ENCODE peak calls at places on chromosomes 3 and 15, in four cellular contexts. W is HepG2, L is K562, U is H1. O is an unnamed sample.

GRCh38 chr3:100209948-100210776 is 50.6 kb upstream of the TBC1D23 start:
- DNase-seq in W (peak), L (no peak), U (no peak), O (peak)

GRCh38 chr15:62453356-62453755 is 288.3 kb upstream of the C2CD4B start:
- DNase-seq in W (no peak), L (no peak), U (no peak), O (no peak)

GRCh38 chr3:42799376-42799775 is 4.9 kb downstream of the HIGD1A start:
- DNase-seq in W (no peak), L (no peak), U (no peak), O (no peak)

GRCh38 chr15:79025201-79025600 is 65.4 kb downstream of the RASGRF1 start:
- DNase-seq in W (peak), L (no peak), U (no peak), O (no peak)

GRCh38 chr3:176633511-176633910 is 563.8 kb downstream of the TBL1XR1 start:
- DNase-seq in W (no peak), L (peak), U (no peak), O (no peak)

GRCh38 chr3:72721696-72722381 is 126.4 kb downstream of the SHQ1 start:
- DNase-seq in W (no peak), L (no peak), U (no peak), O (no peak)

GRCh38 chr3:176767385-176767784 is 429.9 kb downstream of the TBL1XR1 start:
- DNase-seq in W (no peak), L (no peak), U (no peak), O (no peak)

GRCh38 chr15:39580630-39581500 is at the start of gene THBS1:
- DNase-seq in W (peak), L (peak), U (peak), O (no peak)

GRCh38 chr15:95948371-95948770 is 382.1 kb upstream of the NR2F2 start:
- DNase-seq in W (no peak), L (no peak), U (no peak), O (no peak)

GRCh38 chr15:64905119-64905831 is 6.4 kb upstream of the ANKDD1A start:
- DNase-seq in W (peak), L (peak), U (peak), O (no peak)

GRCh38 chr3:61872077-61872706 is 310.8 kb downstream of the PTPRG start:
- DNase-seq in W (no peak), L (no peak), U (no peak), O (no peak)

GRCh38 chr3:16124636-16125035 is 49.8 kb upstream of the GALNT15 start:
- DNase-seq in W (no peak), L (no peak), U (no peak), O (no peak)

GRCh38 chr3:168081856-168082255 is 13.9 kb downstream of the GOLIM4 start:
- DNase-seq in W (no peak), L (no peak), U (no peak), O (no peak)

GRCh38 chr15:39539973-39540558 is 40.8 kb upstream of the THBS1 start:
- DNase-seq in W (no peak), L (no peak), U (no peak), O (no peak)

GRCh38 chr3:122021811-122022401 is at the start of gene ILDR1:
- DNase-seq in W (no peak), L (peak), U (peak), O (no peak)

GRCh38 chr3:5275529-5275928 is 88.0 kb downstream of the EDEM1 start:
- DNase-seq in W (no peak), L (no peak), U (no peak), O (no peak)

GRCh38 chr3:133440652-133441051 is 40.8 kb downstream of the BFSP2 start:
- DNase-seq in W (no peak), L (no peak), U (no peak), O (no peak)

GRCh38 chr3:134333522-134334181 is 40.6 kb downstream of the AMOTL2 start:
- DNase-seq in W (peak), L (no peak), U (no peak), O (no peak)

GRCh38 chr3:194573680-194574437 is 59.4 kb downstream of the TMEM44 start:
- DNase-seq in W (peak), L (peak), U (no peak), O (no peak)

GRCh38 chr3:13122101-13123055 is 49.1 kb upstream of the IQSEC1 start:
- DNase-seq in W (no peak), L (no peak), U (no peak), O (no peak)

GRCh38 chr3:45311953-45312795 is 76.2 kb upstream of the LARS2 start:
- DNase-seq in W (no peak), L (no peak), U (peak), O (no peak)

GRCh38 chr3:72129384-72130094 is 344.6 kb upstream of the PROK2 start:
- DNase-seq in W (no peak), L (no peak), U (no peak), O (no peak)

DNA sequence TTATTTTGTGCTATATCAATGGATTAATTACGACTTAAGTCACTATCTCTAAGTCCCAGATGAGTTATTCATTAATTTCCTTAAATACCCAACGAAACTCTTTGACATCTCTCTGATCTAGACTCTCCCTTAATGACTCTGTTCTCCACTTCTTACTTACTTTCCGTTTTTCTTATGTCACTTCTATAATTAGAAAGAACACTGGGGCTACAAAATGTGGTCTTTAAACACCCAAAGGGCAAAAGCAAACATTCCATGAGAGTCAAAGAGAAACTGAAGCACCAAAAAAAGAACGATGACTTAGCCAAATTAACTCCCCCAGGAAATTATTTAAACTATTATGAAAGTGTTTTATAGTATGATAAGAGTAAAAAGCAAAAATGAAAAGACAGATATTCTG is 166.4 kb upstream of the UBE2E2 start:
- DNase-seq in W (no peak), L (no peak), U (no peak), O (no peak)
- TF ChIP-seq EP300 in W (no peak), L (no peak), U (no peak), O (no peak)

DNA sequence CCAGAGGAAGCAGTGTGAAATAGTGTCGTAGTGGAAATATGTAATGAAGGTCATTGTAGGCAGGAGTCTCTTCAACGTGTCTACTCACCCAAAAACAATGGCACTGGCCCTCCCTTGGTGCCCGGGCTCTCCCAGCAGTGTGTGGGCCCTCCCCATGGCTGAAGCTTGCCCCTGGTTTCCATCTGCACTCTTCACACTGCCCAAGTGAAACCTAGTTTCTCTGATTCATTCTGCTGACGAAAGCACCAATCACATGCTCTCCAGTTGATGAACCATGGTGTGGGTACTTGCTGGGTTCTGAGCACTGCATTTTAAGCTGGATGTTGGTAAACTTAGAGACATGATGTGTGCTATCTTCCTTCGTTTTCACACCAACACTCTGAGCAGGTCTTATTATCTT is 61.0 kb upstream of the AGBL1 start:
- DNase-seq in W (no peak), L (no peak), U (no peak), O (no peak)
- TF ChIP-seq ATF3 in W (no peak), L (no peak), U (no peak), O (no peak)

GRCh38 chr3:151599103-151599672 is 134.5 kb upstream of the AADACL2 start:
- DNase-seq in W (no peak), L (peak), U (no peak), O (no peak)
- TF ChIP-seq EP300 in W (no peak), L (no peak), U (no peak), O (no peak)

GRCh38 chr3:147412491-147412916 is 3.3 kb downstream of the ZIC1 start:
- DNase-seq in W (no peak), L (no peak), U (no peak), O (no peak)

GRCh38 chr3:147412917-147413711 is 3.9 kb downstream of the ZIC1 start:
- DNase-seq in W (no peak), L (no peak), U (no peak), O (no peak)

GRCh38 chr3:147411235-147411607 is 2.1 kb downstream of the ZIC1 start:
- DNase-seq in W (no peak), L (no peak), U (no peak), O (no peak)

GRCh38 chr3:147410518-147411234 is 1.5 kb downstream of the ZIC1 start:
- DNase-seq in W (no peak), L (no peak), U (no peak), O (no peak)

DNA sequence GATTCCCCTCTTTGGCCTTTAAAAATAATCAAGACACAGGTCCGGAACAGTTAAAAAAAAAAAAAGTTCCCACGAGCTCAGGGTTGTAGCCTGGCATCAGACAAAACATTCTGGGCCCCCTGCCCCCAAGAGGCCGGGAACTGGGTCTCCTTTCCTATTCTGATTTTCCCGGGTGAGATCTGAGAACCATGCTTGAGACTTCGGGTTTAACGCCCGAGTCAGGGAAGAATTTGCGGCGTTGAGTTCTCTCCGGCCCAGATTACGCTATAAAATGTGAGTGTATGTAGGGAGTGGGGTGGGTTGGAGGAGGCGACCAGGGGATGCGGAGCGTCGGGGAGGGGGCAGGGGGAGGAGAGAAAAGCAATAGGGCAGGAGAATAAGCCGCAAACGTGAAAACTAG is 2.6 kb downstream of the ZIC1 start:
- DNase-seq in W (no peak), L (no peak), U (no peak), O (no peak)
- TF ChIP-seq ATF3 in W (no peak), L (no peak), U (no peak), O (no peak)

GRCh38 chr3:120770891-120771290 is 28.3 kb downstream of the GTF2E1 start:
- DNase-seq in W (no peak), L (no peak), U (no peak), O (no peak)
- TF ChIP-seq EP300 in W (no peak), L (no peak), U (no peak), O (no peak)

DNA sequence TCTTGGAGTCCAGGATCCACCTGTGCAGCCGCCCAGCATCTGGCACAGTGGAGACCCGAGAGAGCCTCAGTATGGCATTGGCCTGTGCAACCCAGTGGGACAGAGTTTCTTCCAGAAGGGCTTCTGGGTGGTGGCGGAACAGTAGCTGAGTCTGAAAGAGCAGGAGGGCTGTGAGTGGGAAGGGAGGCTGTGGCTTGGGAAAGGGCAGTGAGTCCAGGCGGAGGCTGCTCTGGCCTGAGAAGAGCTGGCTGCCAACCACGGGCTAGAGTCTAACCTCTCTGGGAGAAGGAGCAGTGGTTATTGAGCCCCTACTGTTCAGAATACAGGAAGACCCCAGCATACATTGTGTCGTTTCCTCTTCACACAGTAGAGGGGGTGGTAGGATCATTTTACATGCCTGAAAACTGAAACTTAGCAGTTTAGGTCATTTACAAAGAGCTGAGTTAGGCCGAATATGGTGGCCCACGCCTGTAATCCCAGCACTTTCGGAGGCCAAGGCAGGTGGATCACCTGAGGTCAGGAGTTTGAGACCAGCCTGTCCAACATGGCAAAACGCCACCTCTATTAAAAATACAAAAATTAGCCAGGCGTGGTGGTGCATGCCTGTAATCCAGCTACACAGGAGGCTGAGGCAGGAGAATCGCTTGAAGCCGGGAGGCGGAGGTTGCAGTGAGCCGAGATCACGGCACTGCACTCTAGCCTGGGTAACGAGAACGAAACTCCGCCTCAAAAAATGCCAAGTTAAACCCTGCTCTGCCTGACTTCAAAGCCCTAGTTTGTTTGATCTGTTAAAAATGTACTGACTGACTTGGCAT is 3.2 kb downstream of the AEN start:
- DNase-seq in W (peak), L (no peak), U (no peak), O (no peak)
- TF ChIP-seq ATF3 in W (no peak), L (no peak), U (no peak), O (no peak)

GRCh38 chr3:38562467-38562925 is 66.4 kb downstream of the EXOG start:
- DNase-seq in W (no peak), L (no peak), U (no peak), O (no peak)
- TF ChIP-seq EP300 in W (no peak), L (no peak), U (no peak), O (no peak)

GRCh38 chr3:105397974-105398373 is 31.3 kb downstream of the ALCAM start:
- DNase-seq in W (no peak), L (no peak), U (no peak), O (no peak)

GRCh38 chr3:105399062-105399461 is 32.4 kb downstream of the ALCAM start:
- DNase-seq in W (no peak), L (no peak), U (no peak), O (no peak)

GRCh38 chr3:105398407-105398806 is 31.7 kb downstream of the ALCAM start:
- DNase-seq in W (no peak), L (no peak), U (no peak), O (no peak)

GRCh38 chr3:105401254-105401653 is 34.5 kb downstream of the ALCAM start:
- DNase-seq in W (no peak), L (no peak), U (no peak), O (no peak)

GRCh38 chr3:105399611-105400010 is 32.9 kb downstream of the ALCAM start:
- DNase-seq in W (no peak), L (no peak), U (no peak), O (no peak)
- TF ChIP-seq ATF3 in W (no peak), L (no peak), U (no peak), O (no peak)

GRCh38 chr15:67127925-67128324 is 62.5 kb downstream of the SMAD3 start:
- DNase-seq in W (no peak), L (no peak), U (no peak), O (no peak)
- TF ChIP-seq EP300 in W (no peak), L (no peak), U (no peak), O (no peak)

GRCh38 chr3:58306662-58307286 is 454 bp downstream of the HTD2 start:
- DNase-seq in W (peak), L (peak), U (no peak), O (no peak)
- TF ChIP-seq ATF3 in W (no peak), L (no peak), U (no peak), O (no peak)

O was measured in GM12878.